ENCODE peak calls at places on chromosomes 6 and 20, in nine cellular contexts. B is mammary epithelial cell, E is coronary artery, H is lung, M is HepG2, R is ureter, D is AG04449, X is AG08395, I is non-pigmented ciliary epithelial cell. U is an unnamed sample.

GRCh38 chr6:44272999-44273566 is 2.8 kb downstream of the TMEM151B start:
- DNase-seq in X (no peak), M (no peak), B (no peak), E (no peak), R (no peak), I (no peak), H (no peak), D (no peak), U (no peak)

GRCh38 chr6:159249752-159250151 is 80.6 kb downstream of the FNDC1 start:
- DNase-seq in R (no peak), B (peak), I (no peak), M (no peak), H (no peak), X (peak), D (no peak), E (no peak), U (no peak)

GRCh38 chr6:85323435-85324040 is 126.3 kb upstream of the NT5E start:
- DNase-seq in I (peak), H (peak), E (no peak), B (peak), R (peak), M (peak), X (peak), D (peak), U (peak)

GRCh38 chr20:23585449-23585807 is 17.1 kb upstream of the CST9L start:
- DNase-seq in H (no peak), E (no peak), I (no peak), X (no peak), M (no peak), R (no peak), B (no peak), D (no peak), U (no peak)

GRCh38 chr6:50264995-50265571 is 215.4 kb upstream of the DEFB112 start:
- DNase-seq in B (peak), R (no peak), I (no peak), D (no peak), E (no peak), M (peak), H (no peak), X (no peak), U (no peak)

GRCh38 chr6:161133973-161134372 is 139.9 kb downstream of the AGPAT4 start:
- DNase-seq in R (no peak), I (no peak), E (no peak), M (no peak), D (no peak), B (no peak), H (no peak), X (no peak), U (no peak)

GRCh38 chr20:24631173-24631505 is 161.7 kb downstream of the SYNDIG1 start:
- DNase-seq in B (no peak), H (no peak), R (peak), I (no peak), M (no peak), X (no peak), E (peak), D (no peak), U (no peak)

GRCh38 chr6:170226647-170227046 is 64.2 kb downstream of the DLL1 start:
- DNase-seq in B (no peak), R (no peak), H (no peak), E (no peak), I (no peak), D (no peak), X (no peak), M (no peak), U (no peak)

GRCh38 chr6:100209323-100210137 is 215.5 kb upstream of the MCHR2 start:
- DNase-seq in B (no peak), D (no peak), M (no peak), H (no peak), X (no peak), I (no peak), R (no peak), E (no peak), U (no peak)

GRCh38 chr6:3259491-3259958 is 778 bp downstream of the PSMG4 start:
- DNase-seq in R (peak), H (no peak), B (peak), I (no peak), M (peak), E (no peak), X (peak), D (no peak), U (no peak)

GRCh38 chr6:79076160-79076559 is 1.9 kb downstream of the PHIP start:
- DNase-seq in H (no peak), E (no peak), R (no peak), M (peak), D (no peak), I (no peak), B (peak), X (no peak), U (no peak)

GRCh38 chr20:8421981-8422380 is 289.9 kb downstream of the PLCB1 start:
- DNase-seq in M (no peak), B (no peak), H (no peak), R (no peak), I (no peak), E (no peak), D (no peak), X (peak), U (no peak)

GRCh38 chr6:51511081-51511480 is 576.3 kb downstream of the PKHD1 start:
- DNase-seq in R (no peak), B (no peak), M (no peak), H (no peak), X (no peak), D (no peak), E (no peak), I (no peak), U (no peak)

GRCh38 chr6:1917628-1918371 is 308.1 kb downstream of the FOXC1 start:
- DNase-seq in D (peak), B (peak), X (peak), M (peak), E (no peak), I (peak), H (no peak), R (peak), U (no peak)

GRCh38 chr6:161745594-161745993 is 471.7 kb upstream of the AGPAT4 start:
- DNase-seq in H (no peak), B (no peak), M (no peak), X (no peak), D (no peak), I (no peak), R (no peak), E (no peak), U (no peak)

GRCh38 chr20:1122388-1123315 is 4.2 kb downstream of the PSMF1 start:
- DNase-seq in R (peak), B (no peak), E (no peak), H (peak), M (peak), I (peak), D (no peak), X (peak), U (peak)

GRCh38 chr20:41476013-41476441 is 109.4 kb upstream of the EMILIN3 start:
- DNase-seq in H (no peak), I (peak), B (peak), X (peak), M (no peak), R (peak), D (no peak), E (no peak), U (no peak)

GRCh38 chr6:31762356-31762755 is at the start of gene SAPCD1:
- DNase-seq in B (no peak), E (no peak), X (no peak), D (no peak), M (no peak), H (no peak), I (no peak), R (no peak), U (no peak)

GRCh38 chr6:166563200-166563599 is 23.3 kb downstream of the RAMACL start:
- DNase-seq in I (no peak), H (no peak), B (no peak), M (no peak), X (no peak), D (no peak), E (peak), R (no peak), U (no peak)

GRCh38 chr20:64205611-64206026 is 41.4 kb downstream of the MYT1 start:
- DNase-seq in I (no peak), R (peak), M (no peak), E (no peak), D (no peak), X (no peak), H (no peak), B (peak), U (no peak)

GRCh38 chr20:45383131-45383530 is 5.0 kb upstream of the TP53TG5 start:
- DNase-seq in X (no peak), R (no peak), H (no peak), I (no peak), E (no peak), M (no peak), B (no peak), D (no peak), U (peak)

GRCh38 chr6:168326294-168327261 is 7.0 kb upstream of the DACT2 start:
- DNase-seq in I (peak), X (no peak), R (peak), D (no peak), E (no peak), B (no peak), M (peak), H (no peak), U (peak)

GRCh38 chr6:3748208-3748701 is 3.3 kb downstream of the PXDC1 start:
- DNase-seq in E (no peak), B (peak), M (peak), H (peak), R (peak), D (no peak), X (peak), I (no peak), U (peak)

GRCh38 chr6:163085861-163086562 is 328.5 kb upstream of the QKI start:
- DNase-seq in H (no peak), I (no peak), E (no peak), X (peak), R (no peak), M (no peak), D (no peak), B (no peak), U (no peak)

GRCh38 chr6:6366778-6367177 is 46.3 kb upstream of the F13A1 start:
- DNase-seq in X (no peak), D (no peak), M (no peak), H (no peak), E (no peak), R (no peak), I (no peak), B (no peak), U (no peak)

GRCh38 chr6:68252632-68253031 is 382.4 kb upstream of the ADGRB3 start:
- DNase-seq in B (no peak), X (no peak), H (no peak), M (no peak), I (no peak), R (no peak), D (no peak), E (no peak), U (no peak)

GRCh38 chr20:36214684-36215256 is 21.5 kb upstream of the AAR2 start:
- DNase-seq in R (no peak), M (peak), I (no peak), E (no peak), H (no peak), D (no peak), X (peak), B (peak), U (peak)

GRCh38 chr20:49381558-49382493 is 100.6 kb downstream of the KCNB1 start:
- DNase-seq in D (no peak), X (peak), H (peak), M (no peak), R (peak), I (peak), B (peak), E (peak), U (no peak)

GRCh38 chr6:161186173-161186769 is 87.6 kb downstream of the AGPAT4 start:
- DNase-seq in X (peak), D (peak), B (peak), H (no peak), E (no peak), M (no peak), I (peak), R (no peak), U (no peak)

GRCh38 chr20:58697867-58698703 is 5.5 kb downstream of the NPEPL1 start:
- DNase-seq in E (peak), D (no peak), X (no peak), H (no peak), M (no peak), B (no peak), I (no peak), R (peak), U (no peak)

U was measured in NCI-H460.